ENCODE peak calls at places on chromosome 10, in eight cellular contexts. E is CMK; V is CD8-positive, alpha-beta T cell; W is T-helper 9 cell; T is epithelial cell of prostate; U is A549; Z is left lobe of liver; L is amniotic epithelial cell. N is an unnamed sample.

GRCh38 chr10:102449321-102450123 is 1.8 kb downstream of the C10orf95 start:
- DNase-seq in E (peak), V (peak), W (peak), T (peak), U (peak), Z (peak), L (peak), N (peak)

GRCh38 chr10:76302936-76303656 is 871.7 kb downstream of the LRMDA start:
- DNase-seq in E (no peak), V (no peak), W (no peak), T (no peak), U (no peak), Z (no peak), L (peak), N (no peak)

GRCh38 chr10:126247454-126247975 is 140.8 kb downstream of the ADAM12 start:
- DNase-seq in E (no peak), V (no peak), W (no peak), T (peak), U (peak), Z (no peak), L (peak), N (no peak)

GRCh38 chr10:9814285-9814866 is 1203.3 kb upstream of the CELF2 start:
- DNase-seq in E (no peak), V (no peak), W (no peak), T (no peak), U (no peak), Z (no peak), L (peak), N (no peak)

GRCh38 chr10:49629286-49629915 is 15.6 kb downstream of the CHAT start:
- DNase-seq in E (no peak), V (no peak), W (no peak), T (no peak), U (no peak), Z (no peak), L (no peak), N (no peak)

GRCh38 chr10:89337493-89337892 is 9.7 kb downstream of the IFIT3 start:
- DNase-seq in E (no peak), V (no peak), W (no peak), T (peak), U (peak), Z (no peak), L (peak), N (no peak)

GRCh38 chr10:61130366-61130765 is 186.4 kb upstream of the RHOBTB1 start:
- DNase-seq in E (no peak), V (no peak), W (no peak), T (no peak), U (no peak), Z (no peak), L (peak), N (no peak)

GRCh38 chr10:80464557-80465466 is 10.7 kb downstream of the TSPAN14 start:
- DNase-seq in E (peak), V (no peak), W (no peak), T (no peak), U (no peak), Z (no peak), L (no peak), N (no peak)

GRCh38 chr10:86759073-86759672 is 2.8 kb downstream of the BMPR1A start:
- DNase-seq in E (no peak), V (no peak), W (no peak), T (no peak), U (no peak), Z (no peak), L (peak), N (no peak)

GRCh38 chr10:79444243-79445119 is 943 bp downstream of the ZCCHC24 start:
- DNase-seq in E (no peak), V (peak), W (peak), T (no peak), U (peak), Z (peak), L (no peak), N (no peak)